ENCODE peak calls at places on chromosomes 5 and 9, in seven cellular contexts. One of them, this sample, is unnamed.

GRCh38 chr5:37888476-37888875 is 48.6 kb upstream of the GDNF start:
- DNase-seq in SK-N-SH: no peak
- DNase-seq in HepG2: no peak
- DNase-seq in K562: no peak
- DNase-seq in A549: no peak
- DNase-seq in GM12878: no peak
- DNase-seq in HCT116: no peak
- DNase-seq in this sample: no peak

GRCh38 chr9:80208662-80209061 is 636.9 kb downstream of the TLE4 start:
- DNase-seq in HCT116: no peak
- DNase-seq in GM12878: no peak
- DNase-seq in HepG2: no peak
- DNase-seq in A549: no peak
- DNase-seq in SK-N-SH: no peak
- DNase-seq in K562: no peak
- DNase-seq in this sample: no peak

GRCh38 chr5:173001229-173001841 is 17.8 kb downstream of the ATP6V0E1 start:
- DNase-seq in HCT116: no peak
- DNase-seq in HepG2: no peak
- DNase-seq in SK-N-SH: no peak
- DNase-seq in A549: no peak
- DNase-seq in K562: no peak
- DNase-seq in GM12878: peak
- DNase-seq in this sample: no peak

GRCh38 chr9:96782241-96782640 is 4.4 kb upstream of the ZNF510 start:
- DNase-seq in SK-N-SH: no peak
- DNase-seq in HCT116: no peak
- DNase-seq in A549: no peak
- DNase-seq in HepG2: no peak
- DNase-seq in GM12878: peak
- DNase-seq in K562: no peak
- DNase-seq in this sample: no peak

GRCh38 chr5:41524174-41524573 is 13.8 kb upstream of the PLCXD3 start:
- DNase-seq in HCT116: no peak
- DNase-seq in A549: no peak
- DNase-seq in K562: no peak
- DNase-seq in SK-N-SH: no peak
- DNase-seq in GM12878: no peak
- DNase-seq in HepG2: no peak
- DNase-seq in this sample: peak

GRCh38 chr5:159208508-159209437 is 580 bp downstream of the RNF145 start:
- DNase-seq in HepG2: peak
- DNase-seq in HCT116: no peak
- DNase-seq in K562: peak
- DNase-seq in SK-N-SH: peak
- DNase-seq in A549: no peak
- DNase-seq in GM12878: no peak
- DNase-seq in this sample: peak

GRCh38 chr5:81855576-81855975 is 104.7 kb upstream of the SSBP2 start:
- DNase-seq in HCT116: no peak
- DNase-seq in A549: no peak
- DNase-seq in GM12878: no peak
- DNase-seq in SK-N-SH: no peak
- DNase-seq in K562: no peak
- DNase-seq in HepG2: no peak
- DNase-seq in this sample: no peak

GRCh38 chr5:148542812-148543211 is 111.5 kb downstream of the HTR4 start:
- DNase-seq in HCT116: no peak
- DNase-seq in SK-N-SH: no peak
- DNase-seq in GM12878: no peak
- DNase-seq in K562: no peak
- DNase-seq in HepG2: no peak
- DNase-seq in A549: no peak
- DNase-seq in this sample: no peak

GRCh38 chr9:89054865-89055495 is 63.7 kb downstream of the S1PR3 start:
- DNase-seq in K562: no peak
- DNase-seq in GM12878: no peak
- DNase-seq in A549: no peak
- DNase-seq in HCT116: no peak
- DNase-seq in HepG2: no peak
- DNase-seq in SK-N-SH: no peak
- DNase-seq in this sample: no peak

GRCh38 chr5:54093081-54093492 is 217.3 kb downstream of the ARL15 start:
- DNase-seq in K562: no peak
- DNase-seq in HepG2: no peak
- DNase-seq in GM12878: no peak
- DNase-seq in SK-N-SH: peak
- DNase-seq in A549: no peak
- DNase-seq in HCT116: no peak
- DNase-seq in this sample: no peak

GRCh38 chr5:177086918-177087706 is 397 bp downstream of the FGFR4 start:
- DNase-seq in HepG2: peak
- DNase-seq in SK-N-SH: peak
- DNase-seq in A549: peak
- DNase-seq in GM12878: peak
- DNase-seq in HCT116: peak
- DNase-seq in K562: peak
- DNase-seq in this sample: peak

GRCh38 chr9:89379031-89379430 is 60.7 kb downstream of the SECISBP2 start:
- DNase-seq in HCT116: no peak
- DNase-seq in HepG2: no peak
- DNase-seq in A549: no peak
- DNase-seq in K562: no peak
- DNase-seq in GM12878: no peak
- DNase-seq in SK-N-SH: no peak
- DNase-seq in this sample: no peak

GRCh38 chr9:4508246-4508906 is 18.1 kb downstream of the SLC1A1 start:
- DNase-seq in SK-N-SH: no peak
- DNase-seq in HepG2: no peak
- DNase-seq in K562: no peak
- DNase-seq in HCT116: no peak
- DNase-seq in A549: no peak
- DNase-seq in GM12878: no peak
- DNase-seq in this sample: no peak

GRCh38 chr9:114250648-114251047 is 72.2 kb upstream of the ORM1 start:
- DNase-seq in SK-N-SH: no peak
- DNase-seq in GM12878: no peak
- DNase-seq in HepG2: no peak
- DNase-seq in K562: no peak
- DNase-seq in A549: no peak
- DNase-seq in HCT116: no peak
- DNase-seq in this sample: no peak

DNA sequence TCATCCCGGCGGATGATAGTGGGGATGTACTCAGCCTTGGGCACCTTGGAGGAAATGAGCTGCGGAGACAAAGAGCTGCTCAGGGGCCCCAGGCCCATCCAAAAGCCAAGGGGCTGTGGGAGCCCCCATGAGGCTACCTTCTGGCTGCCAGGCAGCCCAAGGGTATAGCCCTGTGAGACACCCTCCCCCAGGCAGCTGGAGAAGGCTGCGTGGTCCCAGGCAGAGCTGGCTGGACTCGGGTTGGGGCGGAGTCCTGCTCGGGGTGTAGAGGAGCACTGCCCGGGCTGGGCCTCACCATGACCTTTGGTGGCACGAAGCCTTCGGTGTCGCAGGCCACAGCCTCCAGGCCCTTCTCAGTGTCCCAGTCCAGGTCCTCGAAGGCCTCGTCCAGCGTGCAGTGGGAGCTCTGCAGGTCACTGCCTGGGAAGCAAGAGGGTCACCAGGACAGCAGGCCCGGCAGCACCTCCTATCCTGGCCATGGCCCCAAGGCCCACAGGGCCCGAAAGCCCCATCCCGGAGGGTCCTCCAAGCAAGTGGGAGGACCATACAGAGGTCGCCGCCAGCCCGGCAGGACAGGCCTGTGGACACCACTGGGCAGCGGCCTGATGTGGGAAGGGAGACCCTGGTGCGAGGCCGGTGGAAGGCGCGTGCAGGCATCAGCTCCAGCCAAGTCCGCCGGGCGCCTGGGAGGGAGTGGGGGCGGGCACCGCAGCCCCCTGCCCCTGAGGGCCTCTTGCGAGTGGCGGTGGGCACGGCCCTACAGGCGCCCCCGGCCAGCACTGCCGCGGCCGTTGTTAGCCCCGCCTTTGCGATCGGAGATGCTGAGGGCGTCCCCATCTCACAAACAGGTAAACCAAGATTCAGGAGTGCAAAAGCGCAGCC is 6.1 kb downstream of the NSMF start:
- DNase-seq in A549: no peak
- DNase-seq in HCT116: no peak
- DNase-seq in K562: no peak
- DNase-seq in SK-N-SH: no peak
- DNase-seq in GM12878: no peak
- DNase-seq in HepG2: no peak
- DNase-seq in this sample: no peak
- H3K4me2 ChIP-seq in A549: no peak
- H3K4me2 ChIP-seq in HCT116: peak
- H3K4me2 ChIP-seq in K562: no peak
- H3K4me2 ChIP-seq in SK-N-SH: no peak
- H3K4me2 ChIP-seq in GM12878: no peak
- H3K4me2 ChIP-seq in HepG2: no peak
- H3K4me2 ChIP-seq in this sample: peak

GRCh38 chr9:131651599-131651998 is 88.3 kb downstream of the RAPGEF1 start:
- DNase-seq in HepG2: peak
- DNase-seq in K562: no peak
- DNase-seq in GM12878: no peak
- DNase-seq in SK-N-SH: no peak
- DNase-seq in A549: no peak
- DNase-seq in HCT116: no peak
- DNase-seq in this sample: no peak
- TF ChIP-seq REST in HepG2: no peak
- TF ChIP-seq REST in K562: no peak
- TF ChIP-seq REST in GM12878: no peak
- TF ChIP-seq REST in SK-N-SH: no peak
- TF ChIP-seq REST in A549: no peak
- TF ChIP-seq REST in HCT116: no peak
- TF ChIP-seq REST in this sample: no peak

GRCh38 chr5:126414874-126415502 is 8.2 kb upstream of the GRAMD2B start:
- DNase-seq in HCT116: no peak
- DNase-seq in K562: no peak
- DNase-seq in HepG2: no peak
- DNase-seq in GM12878: no peak
- DNase-seq in A549: no peak
- DNase-seq in SK-N-SH: no peak
- DNase-seq in this sample: no peak
- H3K4me2 ChIP-seq in HCT116: no peak
- H3K4me2 ChIP-seq in K562: no peak
- H3K4me2 ChIP-seq in HepG2: no peak
- H3K4me2 ChIP-seq in GM12878: no peak
- H3K4me2 ChIP-seq in A549: no peak
- H3K4me2 ChIP-seq in SK-N-SH: peak
- H3K4me2 ChIP-seq in this sample: no peak

GRCh38 chr9:124697326-124698200 is 73.5 kb downstream of the NR6A1 start:
- DNase-seq in A549: no peak
- DNase-seq in K562: no peak
- DNase-seq in SK-N-SH: peak
- DNase-seq in HepG2: no peak
- DNase-seq in HCT116: no peak
- DNase-seq in GM12878: no peak
- DNase-seq in this sample: no peak

GRCh38 chr9:124696101-124696500 is 75.0 kb downstream of the NR6A1 start:
- DNase-seq in K562: no peak
- DNase-seq in GM12878: no peak
- DNase-seq in A549: no peak
- DNase-seq in HCT116: no peak
- DNase-seq in SK-N-SH: no peak
- DNase-seq in HepG2: peak
- DNase-seq in this sample: peak

GRCh38 chr9:124699575-124699974 is 71.5 kb downstream of the NR6A1 start:
- DNase-seq in HCT116: no peak
- DNase-seq in SK-N-SH: no peak
- DNase-seq in HepG2: no peak
- DNase-seq in A549: no peak
- DNase-seq in K562: no peak
- DNase-seq in GM12878: no peak
- DNase-seq in this sample: no peak

GRCh38 chr9:124695280-124695890 is 75.7 kb downstream of the NR6A1 start:
- DNase-seq in HepG2: no peak
- DNase-seq in A549: no peak
- DNase-seq in SK-N-SH: no peak
- DNase-seq in GM12878: no peak
- DNase-seq in HCT116: no peak
- DNase-seq in K562: no peak
- DNase-seq in this sample: no peak

DNA sequence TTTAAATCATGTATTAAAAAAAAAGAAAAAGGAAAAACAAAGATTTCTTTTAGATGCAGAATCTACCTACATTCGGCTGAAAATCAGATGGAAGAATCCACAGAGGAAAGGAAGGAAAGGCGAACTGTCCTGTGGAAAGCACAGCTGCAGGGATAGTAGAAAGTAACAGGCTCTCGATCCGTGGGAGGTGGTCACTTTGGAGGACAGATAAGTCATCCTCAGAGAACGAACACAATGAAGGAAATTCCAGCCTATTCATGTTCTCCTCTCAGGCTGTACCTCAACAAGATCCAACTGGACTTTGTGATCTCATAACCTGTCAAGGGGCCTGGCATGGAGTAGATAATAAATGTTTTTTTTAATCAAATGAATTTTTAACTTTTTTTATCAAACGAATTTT is 72.8 kb downstream of the NR6A1 start:
- DNase-seq in SK-N-SH: peak
- DNase-seq in GM12878: no peak
- DNase-seq in HCT116: no peak
- DNase-seq in K562: no peak
- DNase-seq in A549: no peak
- DNase-seq in HepG2: no peak
- DNase-seq in this sample: no peak
- TF ChIP-seq REST in SK-N-SH: no peak
- TF ChIP-seq REST in GM12878: no peak
- TF ChIP-seq REST in HCT116: no peak
- TF ChIP-seq REST in K562: no peak
- TF ChIP-seq REST in A549: no peak
- TF ChIP-seq REST in HepG2: no peak
- TF ChIP-seq REST in this sample: no peak

GRCh38 chr5:143599474-143599873 is 196.0 kb upstream of the NR3C1 start:
- DNase-seq in A549: no peak
- DNase-seq in HCT116: no peak
- DNase-seq in K562: no peak
- DNase-seq in GM12878: no peak
- DNase-seq in SK-N-SH: no peak
- DNase-seq in HepG2: no peak
- DNase-seq in this sample: no peak

GRCh38 chr5:143593723-143594122 is 190.2 kb upstream of the NR3C1 start:
- DNase-seq in GM12878: no peak
- DNase-seq in K562: no peak
- DNase-seq in A549: no peak
- DNase-seq in HCT116: no peak
- DNase-seq in HepG2: no peak
- DNase-seq in SK-N-SH: no peak
- DNase-seq in this sample: no peak

GRCh38 chr5:143596500-143596820 is 193.0 kb upstream of the NR3C1 start:
- DNase-seq in HCT116: no peak
- DNase-seq in A549: no peak
- DNase-seq in HepG2: no peak
- DNase-seq in K562: no peak
- DNase-seq in GM12878: no peak
- DNase-seq in SK-N-SH: no peak
- DNase-seq in this sample: no peak

GRCh38 chr5:143594913-143595818 is 191.7 kb upstream of the NR3C1 start:
- DNase-seq in K562: no peak
- DNase-seq in HCT116: peak
- DNase-seq in HepG2: peak
- DNase-seq in A549: peak
- DNase-seq in SK-N-SH: no peak
- DNase-seq in GM12878: no peak
- DNase-seq in this sample: no peak

GRCh38 chr5:143596824-143597223 is 193.3 kb upstream of the NR3C1 start:
- DNase-seq in K562: no peak
- DNase-seq in HepG2: no peak
- DNase-seq in A549: no peak
- DNase-seq in GM12878: no peak
- DNase-seq in HCT116: no peak
- DNase-seq in SK-N-SH: no peak
- DNase-seq in this sample: no peak
- H3K4me2 ChIP-seq in K562: no peak
- H3K4me2 ChIP-seq in HepG2: peak
- H3K4me2 ChIP-seq in A549: peak
- H3K4me2 ChIP-seq in GM12878: no peak
- H3K4me2 ChIP-seq in HCT116: peak
- H3K4me2 ChIP-seq in SK-N-SH: no peak
- H3K4me2 ChIP-seq in this sample: no peak

This sample was measured in GM23338.